ENCODE peak calls at places on chromosomes 7 and 10, in five cellular contexts. One of them, this sample, is unnamed.

GRCh38 chr10:116849271-116850057 is at the start of gene ENO4:
- DNase-seq in ascending aorta: peak
- DNase-seq in heart left ventricle: peak
- DNase-seq in GM23338: peak
- DNase-seq in A549: peak
- DNase-seq in this sample: peak

GRCh38 chr10:21499910-21500577 is 25.4 kb downstream of the SKIDA1 start:
- DNase-seq in ascending aorta: peak
- DNase-seq in heart left ventricle: peak
- DNase-seq in GM23338: no peak
- DNase-seq in A549: no peak
- DNase-seq in this sample: no peak

GRCh38 chr10:80072584-80072983 is 5.9 kb upstream of the TMEM254 start:
- DNase-seq in ascending aorta: no peak
- DNase-seq in heart left ventricle: no peak
- DNase-seq in GM23338: no peak
- DNase-seq in A549: no peak
- DNase-seq in this sample: no peak

GRCh38 chr7:85851571-85852193 is 664.8 kb upstream of the SEMA3D start:
- DNase-seq in ascending aorta: no peak
- DNase-seq in heart left ventricle: no peak
- DNase-seq in GM23338: peak
- DNase-seq in A549: peak
- DNase-seq in this sample: no peak

GRCh38 chr7:121960678-121961461 is 87.9 kb downstream of the PTPRZ1 start:
- DNase-seq in ascending aorta: no peak
- DNase-seq in heart left ventricle: no peak
- DNase-seq in GM23338: no peak
- DNase-seq in A549: peak
- DNase-seq in this sample: no peak

GRCh38 chr10:119358140-119358512 is 150.8 kb downstream of the GRK5 start:
- DNase-seq in ascending aorta: no peak
- DNase-seq in heart left ventricle: peak
- DNase-seq in GM23338: no peak
- DNase-seq in A549: no peak
- DNase-seq in this sample: no peak

GRCh38 chr7:16509829-16510228 is 16.8 kb upstream of the LRRC72 start:
- DNase-seq in ascending aorta: no peak
- DNase-seq in heart left ventricle: no peak
- DNase-seq in GM23338: no peak
- DNase-seq in A549: peak
- DNase-seq in this sample: no peak

GRCh38 chr7:192035-192649 is at the start of gene FAM20C:
- DNase-seq in ascending aorta: peak
- DNase-seq in heart left ventricle: peak
- DNase-seq in GM23338: peak
- DNase-seq in A549: peak
- DNase-seq in this sample: peak

GRCh38 chr7:47570649-47571050 is 11.3 kb downstream of the TNS3 start:
- DNase-seq in ascending aorta: peak
- DNase-seq in heart left ventricle: no peak
- DNase-seq in GM23338: no peak
- DNase-seq in A549: no peak
- DNase-seq in this sample: no peak

GRCh38 chr7:128188396-128189230 is 52.5 kb upstream of the LEP start:
- DNase-seq in ascending aorta: peak
- DNase-seq in heart left ventricle: no peak
- DNase-seq in GM23338: no peak
- DNase-seq in A549: no peak
- DNase-seq in this sample: no peak

GRCh38 chr10:86756511-86757109 is at the start of gene BMPR1A:
- DNase-seq in ascending aorta: peak
- DNase-seq in heart left ventricle: no peak
- DNase-seq in GM23338: peak
- DNase-seq in A549: peak
- DNase-seq in this sample: no peak

GRCh38 chr10:119306514-119306951 is 99.2 kb downstream of the GRK5 start:
- DNase-seq in ascending aorta: no peak
- DNase-seq in heart left ventricle: no peak
- DNase-seq in GM23338: no peak
- DNase-seq in A549: peak
- DNase-seq in this sample: no peak

GRCh38 chr7:33423646-33424020 is 294.3 kb downstream of the BBS9 start:
- DNase-seq in ascending aorta: no peak
- DNase-seq in heart left ventricle: no peak
- DNase-seq in GM23338: peak
- DNase-seq in A549: peak
- DNase-seq in this sample: no peak

GRCh38 chr7:107119376-107120100 is 49.3 kb upstream of the HBP1 start:
- DNase-seq in ascending aorta: no peak
- DNase-seq in heart left ventricle: no peak
- DNase-seq in GM23338: no peak
- DNase-seq in A549: no peak
- DNase-seq in this sample: no peak

GRCh38 chr10:44967596-44967995 is 8.0 kb downstream of the RASSF4 start:
- DNase-seq in ascending aorta: peak
- DNase-seq in heart left ventricle: no peak
- DNase-seq in GM23338: no peak
- DNase-seq in A549: no peak
- DNase-seq in this sample: peak

GRCh38 chr7:51267169-51267568 is 49.4 kb downstream of the COBL start:
- DNase-seq in ascending aorta: no peak
- DNase-seq in heart left ventricle: no peak
- DNase-seq in GM23338: no peak
- DNase-seq in A549: no peak
- DNase-seq in this sample: no peak

GRCh38 chr7:129101746-129102145 is 42.8 kb upstream of the TSPAN33 start:
- DNase-seq in ascending aorta: no peak
- DNase-seq in heart left ventricle: no peak
- DNase-seq in GM23338: no peak
- DNase-seq in A549: no peak
- DNase-seq in this sample: no peak

GRCh38 chr10:97640868-97641811 is 669 bp downstream of the PI4K2A start:
- DNase-seq in ascending aorta: peak
- DNase-seq in heart left ventricle: peak
- DNase-seq in GM23338: peak
- DNase-seq in A549: no peak
- DNase-seq in this sample: peak

GRCh38 chr7:42471573-42472174 is 234.7 kb upstream of the GLI3 start:
- DNase-seq in ascending aorta: no peak
- DNase-seq in heart left ventricle: no peak
- DNase-seq in GM23338: no peak
- DNase-seq in A549: no peak
- DNase-seq in this sample: no peak

GRCh38 chr7:47875998-47876744 is 72.1 kb downstream of the PKD1L1 start:
- DNase-seq in ascending aorta: no peak
- DNase-seq in heart left ventricle: no peak
- DNase-seq in GM23338: no peak
- DNase-seq in A549: no peak
- DNase-seq in this sample: no peak

GRCh38 chr7:25148772-25149575 is 23.9 kb upstream of the CYCS start:
- DNase-seq in ascending aorta: no peak
- DNase-seq in heart left ventricle: no peak
- DNase-seq in GM23338: peak
- DNase-seq in A549: peak
- DNase-seq in this sample: no peak

GRCh38 chr10:96614515-96614914 is 27.7 kb upstream of the TM9SF3 start:
- DNase-seq in ascending aorta: no peak
- DNase-seq in heart left ventricle: peak
- DNase-seq in GM23338: no peak
- DNase-seq in A549: peak
- DNase-seq in this sample: no peak

GRCh38 chr10:89566095-89566950 is 30.9 kb upstream of the SLC16A12 start:
- DNase-seq in ascending aorta: no peak
- DNase-seq in heart left ventricle: no peak
- DNase-seq in GM23338: no peak
- DNase-seq in A549: no peak
- DNase-seq in this sample: no peak
- H3K4me3 ChIP-seq in ascending aorta: no peak
- H3K4me3 ChIP-seq in heart left ventricle: no peak
- H3K4me3 ChIP-seq in GM23338: no peak
- H3K4me3 ChIP-seq in A549: no peak
- H3K4me3 ChIP-seq in this sample: no peak

DNA sequence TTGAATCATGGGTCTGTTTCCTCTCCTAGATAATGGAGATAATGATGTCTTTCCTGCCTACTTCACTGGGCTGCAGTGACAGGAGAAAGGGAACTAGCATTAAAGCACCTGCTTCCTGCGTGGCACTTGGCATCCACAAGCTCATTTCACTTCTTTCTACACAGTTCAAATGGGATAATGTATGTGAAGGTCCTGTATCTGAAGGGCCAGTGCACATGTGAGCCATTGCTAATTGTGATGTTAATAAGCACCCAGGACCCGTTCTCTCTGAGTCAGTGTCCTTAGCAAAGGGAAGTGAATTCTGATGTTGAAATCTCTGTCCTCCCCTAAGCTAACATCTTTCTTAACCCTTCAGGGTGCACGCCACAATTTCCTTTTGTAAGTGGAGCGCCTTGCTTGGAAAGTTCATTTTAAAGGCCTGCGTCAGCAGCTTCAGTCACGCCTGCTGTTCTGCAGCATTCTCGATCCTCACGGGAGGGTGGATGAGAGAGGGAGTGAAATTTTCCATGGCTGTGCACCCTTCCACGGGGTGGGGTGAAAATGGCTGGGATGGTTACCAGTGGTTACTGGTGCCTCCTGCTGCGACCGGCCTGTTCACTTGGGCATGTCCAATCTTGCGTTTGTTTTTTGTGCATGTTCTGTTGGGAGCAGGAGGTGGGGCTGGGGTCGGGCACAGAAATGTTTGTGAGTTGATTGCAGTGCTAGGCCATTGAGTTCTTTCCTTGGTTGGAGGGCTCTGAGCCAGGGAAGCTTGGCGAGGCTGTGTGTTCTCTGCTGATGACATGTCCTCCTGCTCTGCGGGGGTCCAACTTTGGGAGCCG is 59.2 kb downstream of the HK1 start:
- DNase-seq in ascending aorta: no peak
- DNase-seq in heart left ventricle: peak
- DNase-seq in GM23338: peak
- DNase-seq in A549: no peak
- DNase-seq in this sample: peak
- H3K27ac ChIP-seq in ascending aorta: peak
- H3K27ac ChIP-seq in heart left ventricle: peak
- H3K27ac ChIP-seq in GM23338: peak
- H3K27ac ChIP-seq in A549: peak
- H3K27ac ChIP-seq in this sample: peak

GRCh38 chr10:13631594-13631993 is 44.8 kb downstream of the PRPF18 start:
- DNase-seq in ascending aorta: no peak
- DNase-seq in heart left ventricle: no peak
- DNase-seq in GM23338: no peak
- DNase-seq in A549: no peak
- DNase-seq in this sample: no peak
- H3K4me3 ChIP-seq in ascending aorta: no peak
- H3K4me3 ChIP-seq in heart left ventricle: no peak
- H3K4me3 ChIP-seq in GM23338: no peak
- H3K4me3 ChIP-seq in A549: no peak
- H3K4me3 ChIP-seq in this sample: no peak

DNA sequence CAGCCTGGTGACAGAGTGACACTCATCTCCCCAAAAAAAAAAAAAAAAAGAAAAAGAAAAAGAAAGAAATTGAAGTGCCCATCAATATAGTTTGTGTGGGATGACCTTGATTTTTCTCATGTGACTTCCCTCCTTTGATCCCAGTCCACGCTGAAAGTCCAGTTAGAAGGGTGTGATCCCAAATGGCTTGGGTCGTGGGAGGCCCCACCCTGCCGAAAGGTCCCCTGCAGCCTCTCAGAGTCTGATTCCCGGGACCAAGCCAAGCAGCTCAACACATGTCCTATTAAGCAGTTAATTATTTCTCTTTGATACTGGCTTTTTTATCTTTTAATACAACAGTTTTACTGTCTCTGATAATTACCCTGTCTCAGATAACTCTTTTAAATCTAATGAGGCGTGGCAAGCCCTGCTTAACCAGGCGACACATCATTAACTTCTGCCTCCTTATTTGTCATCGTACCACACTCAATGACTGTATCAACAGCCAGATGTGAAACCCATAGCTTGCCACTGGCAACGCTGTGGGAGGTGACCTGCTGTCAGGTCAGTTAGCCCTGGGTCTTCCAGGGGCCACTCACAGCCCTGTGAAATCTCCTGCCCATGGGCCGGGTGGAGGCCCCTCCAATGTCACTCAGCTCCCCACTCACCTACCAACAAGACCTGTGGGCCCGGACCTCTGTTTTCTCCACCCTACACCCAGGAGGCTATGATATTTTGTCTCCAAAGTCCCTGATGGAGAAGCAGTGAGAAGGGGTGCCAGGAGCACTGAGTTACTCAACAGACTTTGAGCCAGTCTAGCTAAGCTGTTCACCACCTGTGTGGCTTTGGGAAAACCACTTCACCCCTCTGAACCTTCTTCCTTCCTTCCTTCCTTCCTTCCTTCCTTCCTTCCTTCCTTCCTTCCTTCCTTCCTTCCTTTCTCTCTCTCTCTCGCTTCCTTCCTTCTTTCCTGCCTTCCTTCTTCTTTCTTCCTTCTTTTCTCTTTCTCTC is 110.0 kb upstream of the SFMBT2 start:
- DNase-seq in ascending aorta: no peak
- DNase-seq in heart left ventricle: no peak
- DNase-seq in GM23338: no peak
- DNase-seq in A549: no peak
- DNase-seq in this sample: no peak
- H3K27ac ChIP-seq in ascending aorta: no peak
- H3K27ac ChIP-seq in heart left ventricle: no peak
- H3K27ac ChIP-seq in GM23338: no peak
- H3K27ac ChIP-seq in A549: no peak
- H3K27ac ChIP-seq in this sample: no peak

GRCh38 chr10:126255313-126255712 is 133.0 kb downstream of the ADAM12 start:
- DNase-seq in ascending aorta: no peak
- DNase-seq in heart left ventricle: no peak
- DNase-seq in GM23338: no peak
- DNase-seq in A549: no peak
- DNase-seq in this sample: no peak
- H3K4me3 ChIP-seq in ascending aorta: no peak
- H3K4me3 ChIP-seq in heart left ventricle: no peak
- H3K4me3 ChIP-seq in GM23338: no peak
- H3K4me3 ChIP-seq in A549: no peak
- H3K4me3 ChIP-seq in this sample: no peak

GRCh38 chr10:117994771-117995170 is 52.0 kb downstream of the RAB11FIP2 start:
- DNase-seq in ascending aorta: no peak
- DNase-seq in heart left ventricle: no peak
- DNase-seq in GM23338: no peak
- DNase-seq in A549: no peak
- DNase-seq in this sample: no peak

GRCh38 chr10:117993166-117993565 is 53.6 kb downstream of the RAB11FIP2 start:
- DNase-seq in ascending aorta: no peak
- DNase-seq in heart left ventricle: no peak
- DNase-seq in GM23338: peak
- DNase-seq in A549: no peak
- DNase-seq in this sample: no peak

GRCh38 chr10:117991701-117992100 is 55.0 kb downstream of the RAB11FIP2 start:
- DNase-seq in ascending aorta: no peak
- DNase-seq in heart left ventricle: no peak
- DNase-seq in GM23338: no peak
- DNase-seq in A549: no peak
- DNase-seq in this sample: no peak

GRCh38 chr10:117997673-117998072 is 49.1 kb downstream of the RAB11FIP2 start:
- DNase-seq in ascending aorta: no peak
- DNase-seq in heart left ventricle: no peak
- DNase-seq in GM23338: no peak
- DNase-seq in A549: no peak
- DNase-seq in this sample: no peak

GRCh38 chr10:117996709-117997108 is 50.0 kb downstream of the RAB11FIP2 start:
- DNase-seq in ascending aorta: no peak
- DNase-seq in heart left ventricle: no peak
- DNase-seq in GM23338: no peak
- DNase-seq in A549: no peak
- DNase-seq in this sample: no peak
- H3K27ac ChIP-seq in ascending aorta: no peak
- H3K27ac ChIP-seq in heart left ventricle: no peak
- H3K27ac ChIP-seq in GM23338: no peak
- H3K27ac ChIP-seq in A549: no peak
- H3K27ac ChIP-seq in this sample: no peak